ENCODE peak calls at places on chromosomes 2 and 18, in eight cellular contexts. I is MM.1S, W is BJ, Z is left ventricle myocardium inferior, J is heart left ventricle, F is trophoblast cell, A is IMR-90, K is testis. O is an unnamed sample.
A peak's percentile ranks its signal among the peaks of the same experiment; 100 is the strongest.

GRCh38 chr18:47342566-47342965 is 91.1 kb upstream of the SKOR2 start:
- DNase-seq in I (no peak), W (no peak), Z (no peak), J (no peak), F (no peak), A (no peak), K (no peak), O (no peak)

GRCh38 chr2:107737764-107738163 is 88.9 kb upstream of the RGPD4 start:
- DNase-seq in I (no peak), W (no peak), Z (no peak), J (no peak), F (no peak), A (no peak), K (no peak), O (no peak)

GRCh38 chr18:26436176-26437031 is 111.9 kb downstream of the KCTD1 start:
- DNase-seq in I (no peak), W (peak; percentile 43), Z (no peak), J (no peak), F (peak; percentile 73), A (peak; percentile 89), K (no peak), O (no peak)

GRCh38 chr2:38260469-38260868 is 116.6 kb downstream of the ATL2 start:
- DNase-seq in I (no peak), W (no peak), Z (no peak), J (no peak), F (no peak), A (no peak), K (no peak), O (no peak)

GRCh38 chr2:241558532-241559488 is at the start of gene BOK:
- DNase-seq in I (no peak), W (no peak), Z (peak; percentile 51), J (peak; percentile 59), F (peak; percentile 76), A (peak; percentile 72), K (peak; percentile 81), O (no peak)

GRCh38 chr2:237894986-237895543 is 35.6 kb downstream of the RAMP1 start:
- DNase-seq in I (no peak), W (no peak), Z (no peak), J (no peak), F (no peak), A (no peak), K (no peak), O (no peak)

GRCh38 chr2:19299032-19299431 is 59.4 kb downstream of the OSR1 start:
- DNase-seq in I (no peak), W (no peak), Z (no peak), J (no peak), F (no peak), A (peak; percentile 77), K (no peak), O (no peak)

GRCh38 chr2:229920011-229920781 is 1.6 kb downstream of the TRIP12 start:
- DNase-seq in I (no peak), W (no peak), Z (no peak), J (no peak), F (peak; percentile 22), A (no peak), K (peak; percentile 47), O (peak; percentile 22)

GRCh38 chr18:10391506-10391905 is 62.9 kb upstream of the APCDD1 start:
- DNase-seq in I (peak; percentile 53), W (no peak), Z (no peak), J (no peak), F (no peak), A (no peak), K (no peak), O (peak; percentile 48)

GRCh38 chr2:227606476-227606875 is 7.8 kb downstream of the SCYGR2 start:
- DNase-seq in I (no peak), W (no peak), Z (no peak), J (no peak), F (no peak), A (no peak), K (no peak), O (no peak)

GRCh38 chr2:190360965-190361364 is 17.6 kb downstream of the INPP1 start:
- DNase-seq in I (no peak), W (no peak), Z (no peak), J (no peak), F (no peak), A (no peak), K (no peak), O (no peak)

GRCh38 chr18:45723921-45724320 is at the start of gene SLC14A1:
- DNase-seq in I (no peak), W (no peak), Z (no peak), J (no peak), F (no peak), A (no peak), K (no peak), O (no peak)

GRCh38 chr18:69484699-69485396 is 84.2 kb downstream of the DOK6 start:
- DNase-seq in I (no peak), W (peak; percentile 29), Z (no peak), J (no peak), F (no peak), A (peak; percentile 81), K (no peak), O (no peak)

GRCh38 chr2:222842517-222843174 is 18.2 kb upstream of the ACSL3 start:
- DNase-seq in I (no peak), W (no peak), Z (no peak), J (no peak), F (peak; percentile 7), A (peak; percentile 74), K (no peak), O (no peak)

GRCh38 chr2:54249629-54250028 is 6.4 kb downstream of the TSPYL6 start:
- DNase-seq in I (no peak), W (no peak), Z (no peak), J (no peak), F (no peak), A (no peak), K (no peak), O (no peak)

GRCh38 chr18:63783394-63783793 is 8.2 kb downstream of the SERPINB7 start:
- DNase-seq in I (no peak), W (no peak), Z (no peak), J (no peak), F (peak; percentile 77), A (no peak), K (no peak), O (no peak)

GRCh38 chr2:235499306-235499812 is 5.5 kb downstream of the AGAP1 start:
- DNase-seq in I (no peak), W (no peak), Z (no peak), J (no peak), F (peak; percentile 75), A (no peak), K (no peak), O (no peak)

GRCh38 chr2:237410949-237411635 is 2.9 kb downstream of the COL6A3 start:
- DNase-seq in I (no peak), W (no peak), Z (no peak), J (no peak), F (no peak), A (no peak), K (no peak), O (no peak)

GRCh38 chr2:102278720-102279390 is 32.5 kb upstream of the IL1RL1 start:
- DNase-seq in I (no peak), W (no peak), Z (no peak), J (no peak), F (peak; percentile 60), A (peak; percentile 42), K (no peak), O (no peak)

GRCh38 chr2:154698238-154698788 is at the start of gene KCNJ3:
- DNase-seq in I (no peak), W (no peak), Z (no peak), J (no peak), F (no peak), A (no peak), K (no peak), O (no peak)

GRCh38 chr18:76494541-76495403 is at the start of gene ZNF516:
- DNase-seq in I (no peak), W (no peak), Z (peak; percentile 46), J (peak; percentile 46), F (no peak), A (peak; percentile 34), K (peak; percentile 65), O (peak; percentile 67)

GRCh38 chr2:102514061-102514785 is 41.2 kb downstream of the SLC9A4 start:
- DNase-seq in I (no peak), W (peak; percentile 31), Z (no peak), J (no peak), F (peak; percentile 91), A (peak; percentile 89), K (no peak), O (no peak)

GRCh38 chr2:45085487-45085886 is 76.2 kb upstream of the SIX2 start:
- DNase-seq in I (no peak), W (no peak), Z (no peak), J (no peak), F (no peak), A (no peak), K (no peak), O (no peak)

GRCh38 chr18:2218101-2218500 is 353.2 kb downstream of the METTL4 start:
- DNase-seq in I (no peak), W (no peak), Z (no peak), J (no peak), F (no peak), A (no peak), K (no peak), O (no peak)

GRCh38 chr2:14960686-14961324 is 328.3 kb downstream of the LRATD1 start:
- DNase-seq in I (no peak), W (no peak), Z (no peak), J (no peak), F (no peak), A (no peak), K (no peak), O (no peak)

DNA sequence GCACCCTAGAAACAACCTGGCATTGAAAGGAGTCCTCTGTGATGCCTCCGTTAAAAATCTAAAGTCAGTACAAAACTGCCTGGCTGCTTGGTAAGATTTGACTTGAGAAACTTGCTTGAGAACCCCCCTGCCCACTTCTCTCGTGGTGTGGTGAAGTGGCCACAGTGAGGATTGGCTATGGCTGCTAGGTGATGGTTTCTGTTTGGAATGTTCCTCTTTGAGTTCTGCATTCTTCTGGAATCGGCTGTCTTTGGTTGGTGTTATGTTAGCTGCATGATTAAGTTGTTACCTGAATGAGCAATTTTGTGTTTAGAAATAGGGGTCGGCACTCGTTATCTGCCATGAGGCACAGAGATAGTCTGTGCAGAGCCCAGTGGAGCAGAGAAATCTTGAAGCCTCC is 21.7 kb upstream of the SAG start:
- DNase-seq in I (no peak), W (no peak), Z (no peak), J (no peak), F (no peak), A (peak; percentile 53), K (no peak), O (no peak)
- H3K36me3 ChIP-seq in I (peaks cover 4% of the 10 kb centered on the region), W (peaks cover 22% of the 10 kb centered on the region), Z (peaks cover 95% of the 10 kb centered on the region), J (peaks cover 69% of the 10 kb centered on the region), F (peaks cover 23% of the 10 kb centered on the region), A (peaks cover 44% of the 10 kb centered on the region), K (no peaks in the 10 kb centered on the region), O (peaks cover 33% of the 10 kb centered on the region)

GRCh38 chr2:159200498-159200897 is 86.0 kb downstream of the WDSUB1 start:
- DNase-seq in I (no peak), W (no peak), Z (no peak), J (no peak), F (no peak), A (peak; percentile 51), K (no peak), O (no peak)
- H3K36me3 ChIP-seq in I (no peaks in the 10 kb centered on the region), W (peaks cover 14% of the 10 kb centered on the region), Z (peaks cover 53% of the 10 kb centered on the region), J (peaks cover 40% of the 10 kb centered on the region), F (peaks cover 25% of the 10 kb centered on the region), A (peaks cover 24% of the 10 kb centered on the region), K (no peaks in the 10 kb centered on the region), O (peaks cover 10% of the 10 kb centered on the region)

GRCh38 chr2:200877443-200877842 is 11.4 kb downstream of the PPIL3 start:
- DNase-seq in I (no peak), W (no peak), Z (no peak), J (no peak), F (no peak), A (no peak), K (no peak), O (no peak)
- H3K36me3 ChIP-seq in I (no peaks in the 10 kb centered on the region), W (peaks cover 6% of the 10 kb centered on the region), Z (peaks cover 65% of the 10 kb centered on the region), J (peaks cover 47% of the 10 kb centered on the region), F (peaks cover 17% of the 10 kb centered on the region), A (peaks cover 27% of the 10 kb centered on the region), K (no peaks in the 10 kb centered on the region), O (peaks cover 2% of the 10 kb centered on the region)

GRCh38 chr2:128159437-128159836 is 68.4 kb downstream of the UGGT1 start:
- DNase-seq in I (no peak), W (no peak), Z (no peak), J (no peak), F (no peak), A (no peak), K (peak; percentile 63), O (no peak)
- H3K36me3 ChIP-seq in I (no peaks in the 10 kb centered on the region), W (peaks cover 6% of the 10 kb centered on the region), Z (peaks cover 67% of the 10 kb centered on the region), J (peaks cover 48% of the 10 kb centered on the region), F (peaks cover 13% of the 10 kb centered on the region), A (peaks cover 20% of the 10 kb centered on the region), K (no peaks in the 10 kb centered on the region), O (peaks cover 10% of the 10 kb centered on the region)